ENCODE peak calls at places on chromosomes 11 and 22, in seven cellular contexts. W is RWPE1, O is stomach, X is BE2C, Q is brain microvascular endothelial cell, D is tibial nerve, F is HCT116. H is an unnamed sample.

GRCh38 chr11:60563553-60564235 is 48.5 kb downstream of the MS4A13 start:
- DNase-seq in O (no peak), W (no peak), D (no peak), Q (no peak), X (no peak), F (no peak), H (peak)

GRCh38 chr11:79173615-79174014 is 267.2 kb downstream of the TENM4 start:
- DNase-seq in D (peak), F (no peak), Q (peak), O (no peak), W (no peak), X (no peak), H (no peak)

GRCh38 chr11:77879218-77879617 is 58.3 kb downstream of the AAMDC start:
- DNase-seq in W (no peak), D (peak), F (no peak), Q (no peak), X (peak), O (no peak), H (no peak)

GRCh38 chr11:10906521-10906920 is 48.7 kb upstream of the ZBED5 start:
- DNase-seq in F (no peak), Q (peak), X (no peak), W (no peak), O (no peak), D (no peak), H (peak)

GRCh38 chr22:46007848-46008261 is 30.9 kb upstream of the WNT7B start:
- DNase-seq in F (no peak), X (peak), O (peak), W (peak), Q (peak), D (peak), H (peak)

GRCh38 chr11:78419327-78419726 is 1.7 kb upstream of the GAB2 start:
- DNase-seq in X (no peak), F (no peak), W (peak), Q (peak), O (peak), D (peak), H (peak)

GRCh38 chr11:125375146-125375545 is 120.9 kb downstream of the FEZ1 start:
- DNase-seq in X (no peak), F (no peak), Q (no peak), W (no peak), O (no peak), D (no peak), H (no peak)

GRCh38 chr11:129117595-129118350 is 74.4 kb downstream of the ARHGAP32 start:
- DNase-seq in O (peak), X (peak), D (peak), F (peak), W (peak), Q (peak), H (peak)

GRCh38 chr11:18012314-18012905 is 437 bp downstream of the SERGEF start:
- DNase-seq in F (no peak), Q (no peak), X (no peak), O (peak), D (peak), W (peak), H (peak)

GRCh38 chr22:45677060-45677459 is 5.4 kb downstream of the ATXN10 start:
- DNase-seq in X (no peak), D (no peak), Q (no peak), W (no peak), O (no peak), F (no peak), H (no peak)

GRCh38 chr11:94838027-94838610 is 70.0 kb downstream of the AMOTL1 start:
- DNase-seq in F (no peak), W (no peak), O (no peak), X (no peak), Q (no peak), D (no peak), H (no peak)

GRCh38 chr22:42114721-42115120 is 15.9 kb downstream of the CYP2D6 start:
- DNase-seq in W (no peak), D (no peak), X (peak), Q (peak), F (peak), O (no peak), H (no peak)

GRCh38 chr22:42108848-42109247 is 18.3 kb upstream of the NDUFA6 start:
- DNase-seq in Q (no peak), X (no peak), O (no peak), F (no peak), W (no peak), D (no peak), H (no peak)

GRCh38 chr22:42116848-42117424 is 13.7 kb downstream of the CYP2D6 start:
- DNase-seq in W (no peak), X (peak), F (no peak), O (no peak), D (no peak), Q (no peak), H (no peak)

GRCh38 chr22:42111798-42112197 is 18.8 kb downstream of the CYP2D6 start:
- DNase-seq in F (no peak), D (no peak), Q (no peak), W (no peak), O (no peak), X (no peak), H (no peak)
- TF ChIP-seq CTCF in F (no peak), D (no peak), Q (no peak), W (no peak), O (no peak), X (no peak), H (no peak)

DNA sequence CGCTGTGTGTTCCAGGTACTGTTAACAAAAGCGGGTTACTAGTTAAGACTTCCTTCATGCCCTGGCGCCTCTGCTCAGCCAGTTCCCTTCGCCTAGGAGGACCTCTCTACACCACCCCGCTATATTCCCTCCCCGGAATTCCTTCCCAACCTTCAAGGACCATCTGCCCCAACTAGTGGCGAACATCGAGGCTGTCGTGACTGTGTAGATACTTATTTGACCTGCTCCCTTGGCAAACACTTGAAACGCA is 450 bp upstream of the BCL2L13 start:
- DNase-seq in Q (no peak), X (no peak), F (no peak), D (peak), W (peak), O (no peak), H (peak)
- TF ChIP-seq CTCF in Q (peak), X (peak), F (no peak), D (no peak), W (no peak), O (no peak), H (peak)

GRCh38 chr11:70048279-70049024 is 29.7 kb upstream of the ANO1 start:
- DNase-seq in O (no peak), F (peak), D (no peak), W (peak), Q (no peak), X (no peak), H (peak)
- TF ChIP-seq CTCF in O (no peak), F (peak), D (no peak), W (no peak), Q (peak), X (peak), H (peak)

DNA sequence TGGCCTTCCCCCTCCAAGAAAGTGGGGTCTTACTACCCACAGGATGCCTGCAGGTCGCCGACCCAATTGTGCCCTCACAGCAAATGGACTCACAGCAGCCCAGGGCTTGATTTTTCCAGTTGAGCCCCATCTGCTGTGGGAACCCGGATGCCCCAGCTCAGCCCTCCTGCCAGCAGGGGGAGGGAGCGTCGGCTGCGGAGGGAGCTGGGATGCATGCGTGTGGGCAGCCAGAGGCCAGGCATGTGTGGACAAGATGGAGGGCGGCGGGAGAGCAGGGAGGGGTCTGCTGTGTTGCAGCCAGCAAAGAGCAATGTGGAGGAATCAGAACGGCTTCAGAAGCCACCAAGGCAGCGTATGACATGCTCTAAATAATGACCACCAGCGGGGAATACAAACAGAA is 41.0 kb upstream of the EIF3D start:
- DNase-seq in D (no peak), X (peak), F (peak), W (no peak), Q (peak), O (no peak), H (peak)
- TF ChIP-seq CTCF in D (no peak), X (peak), F (peak), W (no peak), Q (peak), O (no peak), H (peak)

H was measured in foreskin keratinocyte.